ENCODE peak calls at places on chromosomes 3 and 15, in nine cellular contexts. Q, Z, A, E, C, V, B, K and X are unnamed samples.

GRCh38 chr3:186775999-186776398 is 7.4 kb upstream of the EIF4A2 start:
- DNase-seq in Q (no peak), Z (peak), A (no peak), E (no peak), C (no peak), V (no peak), B (no peak), K (no peak), X (peak)

GRCh38 chr3:149180057-149180573 is 41.5 kb downstream of the CP start:
- DNase-seq in Q (peak), Z (no peak), A (no peak), E (no peak), C (peak), V (peak), B (no peak), K (no peak), X (peak)

GRCh38 chr15:39498642-39499041 is 82.2 kb upstream of the THBS1 start:
- DNase-seq in Q (no peak), Z (no peak), A (no peak), E (no peak), C (no peak), V (no peak), B (no peak), K (no peak), X (no peak)

GRCh38 chr3:83890763-83891135 is 1068.0 kb upstream of the CADM2 start:
- DNase-seq in Q (no peak), Z (no peak), A (no peak), E (no peak), C (peak), V (no peak), B (no peak), K (no peak), X (no peak)

GRCh38 chr15:76058714-76059319 is 968 bp upstream of the TMEM266 start:
- DNase-seq in Q (no peak), Z (peak), A (peak), E (peak), C (peak), V (no peak), B (no peak), K (peak), X (no peak)

GRCh38 chr3:50154476-50154839 is 666 bp upstream of the SEMA3F start:
- DNase-seq in Q (no peak), Z (no peak), A (no peak), E (no peak), C (no peak), V (no peak), B (no peak), K (no peak), X (no peak)

GRCh38 chr15:66097151-66098018 is 156.2 kb downstream of the MEGF11 start:
- DNase-seq in Q (no peak), Z (no peak), A (no peak), E (no peak), C (peak), V (no peak), B (no peak), K (no peak), X (no peak)

GRCh38 chr3:126494204-126494603 is 18.5 kb upstream of the ZXDC start:
- DNase-seq in Q (no peak), Z (no peak), A (no peak), E (peak), C (no peak), V (no peak), B (no peak), K (no peak), X (no peak)

GRCh38 chr3:14890470-14890869 is 56.9 kb upstream of the NR2C2 start:
- DNase-seq in Q (no peak), Z (no peak), A (no peak), E (no peak), C (peak), V (no peak), B (no peak), K (no peak), X (no peak)

GRCh38 chr15:56524915-56525314 is 60.0 kb upstream of the MNS1 start:
- DNase-seq in Q (no peak), Z (no peak), A (no peak), E (no peak), C (peak), V (no peak), B (no peak), K (no peak), X (no peak)

GRCh38 chr3:51397389-51397788 is 6.3 kb downstream of the RBM15B start:
- DNase-seq in Q (no peak), Z (no peak), A (no peak), E (no peak), C (no peak), V (no peak), B (peak), K (no peak), X (no peak)

GRCh38 chr15:85543741-85544155 is 163.3 kb downstream of the AKAP13 start:
- DNase-seq in Q (no peak), Z (peak), A (no peak), E (no peak), C (no peak), V (peak), B (peak), K (no peak), X (no peak)

GRCh38 chr15:48541659-48542334 is 103.7 kb downstream of the FBN1 start:
- DNase-seq in Q (peak), Z (no peak), A (no peak), E (no peak), C (peak), V (no peak), B (no peak), K (no peak), X (no peak)

GRCh38 chr3:153927107-153927506 is 194.1 kb upstream of the ARHGEF26 start:
- DNase-seq in Q (peak), Z (no peak), A (no peak), E (no peak), C (peak), V (no peak), B (no peak), K (no peak), X (peak)
- TF ChIP-seq CTCF in Q (no peak), Z (peak), A (peak), E (no peak), C (peak), V (peak), B (no peak), K (peak), X (peak)

GRCh38 chr3:46353639-46354410 is at the start of gene CCR2:
- DNase-seq in Q (no peak), Z (no peak), A (no peak), E (no peak), C (no peak), V (no peak), B (no peak), K (no peak), X (no peak)
- H3K4me3 ChIP-seq in Q (no peak), Z (no peak), A (no peak), E (no peak), C (no peak), V (no peak), B (no peak), K (no peak), X (no peak)

GRCh38 chr3:11331101-11331500 is 58.9 kb downstream of the ATG7 start:
- DNase-seq in Q (peak), Z (no peak), A (no peak), E (no peak), C (peak), V (no peak), B (no peak), K (no peak), X (no peak)

GRCh38 chr3:11329779-11330178 is 57.6 kb downstream of the ATG7 start:
- DNase-seq in Q (no peak), Z (no peak), A (no peak), E (no peak), C (no peak), V (no peak), B (no peak), K (no peak), X (no peak)

GRCh38 chr3:11335056-11335608 is 62.9 kb downstream of the ATG7 start:
- DNase-seq in Q (peak), Z (peak), A (no peak), E (no peak), C (peak), V (no peak), B (no peak), K (peak), X (peak)
- TF ChIP-seq CTCF in Q (peak), Z (peak), A (peak), E (peak), C (peak), V (peak), B (no peak), K (peak), X (peak)

DNA sequence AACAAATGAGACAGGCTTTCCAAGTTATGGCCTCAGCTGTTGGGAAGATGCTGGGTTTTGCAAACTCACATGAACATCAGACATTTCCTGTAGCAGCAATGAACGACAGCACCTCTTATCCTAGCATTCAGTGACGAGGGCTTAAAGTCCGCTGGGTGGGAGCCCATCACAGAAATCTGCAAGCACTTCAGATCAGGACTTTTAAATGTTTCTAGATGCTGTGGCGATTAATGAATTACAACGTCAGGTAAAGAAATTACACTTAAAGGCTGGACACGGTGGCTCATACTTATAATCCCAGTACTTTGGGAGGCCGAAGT is 3.8 kb downstream of the AEN start:
- DNase-seq in Q (no peak), Z (no peak), A (no peak), E (no peak), C (no peak), V (no peak), B (no peak), K (no peak), X (no peak)
- H3K4me3 ChIP-seq in Q (no peak), Z (no peak), A (no peak), E (no peak), C (peak), V (no peak), B (no peak), K (no peak), X (no peak)

DNA sequence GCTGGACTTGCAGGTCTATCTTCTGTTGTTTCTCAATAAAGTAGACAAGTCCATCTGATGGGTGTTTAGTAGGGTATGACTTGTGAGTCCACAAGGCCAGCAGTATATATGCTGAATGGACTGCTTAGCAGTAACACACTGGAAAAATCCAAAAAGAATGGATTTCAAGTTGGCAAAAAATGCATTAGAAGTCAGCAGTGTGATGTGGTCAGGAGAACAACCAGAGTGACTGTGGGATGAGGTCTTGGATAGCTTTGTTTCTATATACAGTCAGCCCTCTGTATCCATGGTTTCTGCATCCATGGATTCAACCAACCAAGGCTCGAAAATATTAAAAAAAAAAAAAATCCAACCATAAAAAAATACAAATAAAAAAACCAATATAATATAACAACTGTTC is 55.8 kb downstream of the LPP start:
- DNase-seq in Q (no peak), Z (no peak), A (no peak), E (no peak), C (no peak), V (no peak), B (no peak), K (no peak), X (no peak)
- TF ChIP-seq CTCF in Q (no peak), Z (no peak), A (no peak), E (no peak), C (no peak), V (no peak), B (no peak), K (no peak), X (no peak)

GRCh38 chr3:33792167-33792892 is 6.1 kb upstream of the PDCD6IP start:
- DNase-seq in Q (no peak), Z (no peak), A (no peak), E (no peak), C (no peak), V (no peak), B (no peak), K (no peak), X (no peak)

GRCh38 chr3:33789183-33789954 is 9.1 kb upstream of the PDCD6IP start:
- DNase-seq in Q (no peak), Z (peak), A (no peak), E (no peak), C (no peak), V (no peak), B (no peak), K (no peak), X (peak)

GRCh38 chr3:33790091-33790490 is 8.3 kb upstream of the PDCD6IP start:
- DNase-seq in Q (no peak), Z (no peak), A (no peak), E (no peak), C (no peak), V (no peak), B (no peak), K (no peak), X (no peak)

GRCh38 chr3:33787328-33788009 is 11.0 kb upstream of the PDCD6IP start:
- DNase-seq in Q (peak), Z (peak), A (peak), E (peak), C (peak), V (peak), B (peak), K (peak), X (peak)

DNA sequence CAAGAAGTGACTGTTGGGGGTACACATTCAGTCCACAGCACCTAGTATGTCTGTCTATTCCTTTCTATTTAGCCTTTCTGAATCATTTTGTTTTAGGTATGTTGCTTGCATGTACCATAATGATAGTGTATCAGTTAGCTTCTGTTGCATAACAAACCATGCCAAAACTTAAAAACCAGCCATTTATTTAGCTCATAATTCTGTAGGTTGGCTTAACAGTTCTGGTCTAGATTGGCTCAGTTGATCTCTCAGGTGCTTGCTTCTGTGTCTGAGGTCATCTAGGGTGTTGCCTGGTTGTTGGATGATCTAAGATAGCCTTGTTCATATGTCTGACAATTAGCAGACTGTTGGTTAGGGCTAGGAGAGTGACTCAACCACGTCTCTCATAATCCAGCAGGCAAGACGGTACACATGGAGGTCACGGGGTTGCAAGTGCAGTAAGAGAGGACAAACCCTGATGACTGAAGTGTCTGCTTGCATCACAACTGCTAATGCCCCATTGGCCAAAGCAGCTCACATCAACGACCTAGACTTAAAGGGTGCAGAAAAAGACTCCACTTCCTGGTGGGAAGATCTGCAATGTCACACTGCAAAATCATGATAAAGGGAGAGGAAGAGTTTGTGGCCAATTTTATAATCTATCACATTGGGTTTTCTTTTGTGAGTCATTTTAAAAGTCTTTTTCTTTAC is 6.8 kb upstream of the PDCD6IP start:
- DNase-seq in Q (no peak), Z (no peak), A (no peak), E (no peak), C (peak), V (no peak), B (no peak), K (no peak), X (peak)
- H3K4me3 ChIP-seq in Q (no peak), Z (peak), A (no peak), E (no peak), C (no peak), V (no peak), B (no peak), K (no peak), X (no peak)

DNA sequence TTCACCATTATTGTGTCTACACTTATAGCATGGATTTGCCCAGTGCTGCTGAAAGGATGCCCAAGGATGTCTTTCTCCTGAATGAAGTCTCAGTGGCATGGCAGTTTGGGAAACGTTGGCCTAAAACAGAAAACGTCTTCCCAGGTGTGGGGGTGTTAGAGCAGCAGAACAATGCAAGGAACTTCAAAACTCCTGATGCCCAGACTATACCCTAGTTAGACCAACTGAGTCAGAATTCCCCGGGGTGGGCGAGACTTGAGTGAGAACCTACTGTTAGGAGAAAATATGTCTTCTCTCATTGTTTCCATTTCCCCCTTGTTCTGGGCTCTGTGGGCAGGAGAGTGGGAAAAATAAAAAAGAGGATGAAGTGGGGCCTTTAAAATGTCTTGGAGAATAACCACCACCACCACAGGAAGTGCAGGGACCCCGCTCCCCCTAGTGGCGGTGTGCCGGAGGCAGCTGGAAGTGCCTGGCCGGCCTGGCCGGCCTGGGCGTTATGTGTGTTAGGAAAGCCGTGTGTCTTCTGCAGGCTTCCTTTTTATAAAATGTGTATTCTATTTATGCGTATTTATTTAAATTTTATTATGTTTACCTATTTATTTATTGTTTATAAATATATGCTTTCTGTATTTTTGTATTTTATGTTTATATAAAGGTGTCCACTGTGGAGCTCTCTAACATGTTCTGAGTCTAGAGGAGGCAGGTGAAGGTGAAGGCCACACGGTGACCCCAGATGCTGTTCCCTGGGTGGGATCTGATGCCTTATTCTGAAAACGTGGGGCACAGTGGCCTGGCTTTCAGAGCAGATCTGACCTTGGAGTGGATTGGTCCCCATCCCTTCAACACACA is 104.5 kb upstream of the SLC7A14 start:
- DNase-seq in Q (no peak), Z (peak), A (peak), E (peak), C (peak), V (peak), B (peak), K (peak), X (no peak)
- TF ChIP-seq CTCF in Q (peak), Z (peak), A (peak), E (peak), C (peak), V (peak), B (peak), K (peak), X (peak)

GRCh38 chr15:37370938-37371337 is 270.6 kb upstream of the MEIS2 start:
- DNase-seq in Q (no peak), Z (no peak), A (no peak), E (no peak), C (no peak), V (no peak), B (no peak), K (no peak), X (no peak)

GRCh38 chr15:37375529-37375928 is 275.2 kb upstream of the MEIS2 start:
- DNase-seq in Q (no peak), Z (no peak), A (no peak), E (no peak), C (no peak), V (no peak), B (no peak), K (peak), X (no peak)

GRCh38 chr15:37377428-37377827 is 277.1 kb upstream of the MEIS2 start:
- DNase-seq in Q (no peak), Z (no peak), A (no peak), E (no peak), C (no peak), V (no peak), B (no peak), K (no peak), X (no peak)

GRCh38 chr15:37372064-37372463 is 271.7 kb upstream of the MEIS2 start:
- DNase-seq in Q (no peak), Z (no peak), A (no peak), E (no peak), C (no peak), V (no peak), B (no peak), K (no peak), X (no peak)
- H3K4me3 ChIP-seq in Q (no peak), Z (no peak), A (no peak), E (no peak), C (no peak), V (no peak), B (no peak), K (no peak), X (no peak)

GRCh38 chr15:93973287-93973686 is 258.1 kb upstream of the MCTP2 start:
- DNase-seq in Q (no peak), Z (no peak), A (no peak), E (no peak), C (peak), V (peak), B (no peak), K (no peak), X (no peak)

GRCh38 chr15:93980149-93980911 is 251.0 kb upstream of the MCTP2 start:
- DNase-seq in Q (no peak), Z (no peak), A (no peak), E (no peak), C (peak), V (peak), B (no peak), K (no peak), X (no peak)

DNA sequence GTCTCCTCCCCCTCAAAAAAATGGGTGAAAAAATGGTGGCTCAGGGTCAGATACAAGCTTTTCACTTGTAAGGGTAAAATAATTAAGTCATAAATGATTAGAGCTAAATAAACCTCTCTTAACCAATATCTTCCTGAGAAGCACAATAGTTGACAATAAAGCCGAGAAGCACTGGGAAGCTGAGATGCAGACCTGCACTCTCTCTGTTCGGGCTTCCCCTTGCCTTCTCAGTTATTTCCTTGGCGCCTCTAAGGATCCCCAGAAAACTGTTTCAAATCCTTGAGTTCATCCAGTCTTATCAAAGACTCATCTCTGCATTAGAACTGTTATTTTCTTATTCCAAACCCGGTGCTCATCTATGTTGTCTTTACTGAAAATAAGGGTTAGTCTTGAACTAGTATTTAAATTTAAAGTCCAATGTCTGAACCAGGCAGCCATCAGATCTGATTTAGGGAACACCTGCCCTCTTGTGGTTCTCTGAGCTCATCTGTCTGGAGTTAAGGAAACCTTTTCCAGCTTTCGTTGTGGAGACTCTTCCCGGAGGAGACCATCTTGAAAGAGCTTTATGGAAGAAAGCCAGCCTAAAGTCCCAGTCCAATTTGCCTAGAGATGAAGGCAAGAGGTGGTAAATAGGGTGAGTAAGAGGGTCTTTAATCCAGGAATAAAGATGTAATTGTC is 256.4 kb upstream of the MCTP2 start:
- DNase-seq in Q (no peak), Z (peak), A (peak), E (no peak), C (peak), V (peak), B (no peak), K (peak), X (peak)
- TF ChIP-seq CTCF in Q (peak), Z (peak), A (peak), E (peak), C (peak), V (peak), B (peak), K (peak), X (peak)